ENCODE peak calls at places on chromosomes 11 and 22, in ten cellular contexts. S, Y, M, Q, I, N, V, A, T and H are unnamed samples.

GRCh38 chr11:105937331-105937730 is 84.7 kb downstream of the MSANTD4 start:
- DNase-seq in S (no peak), Y (no peak), M (no peak), Q (no peak), I (no peak), N (peak; percentile 23), V (peak; percentile 67), A (no peak), T (no peak), H (no peak)

GRCh38 chr22:49783926-49784629 is 43.6 kb downstream of the BRD1 start:
- DNase-seq in S (no peak), Y (no peak), M (no peak), Q (no peak), I (no peak), N (no peak), V (no peak), A (no peak), T (no peak), H (no peak)

GRCh38 chr11:73218106-73218829 is at the start of gene P2RY2:
- DNase-seq in S (peak; percentile 16), Y (peak; percentile 72), M (no peak), Q (peak; percentile 52), I (peak; percentile 94), N (peak; percentile 32), V (no peak), A (peak; percentile 34), T (peak; percentile 79), H (no peak)

GRCh38 chr11:2074266-2074825 is 64.8 kb downstream of the IGF2 start:
- DNase-seq in S (no peak), Y (peak; percentile 3), M (no peak), Q (no peak), I (no peak), N (no peak), V (no peak), A (no peak), T (no peak), H (no peak)

GRCh38 chr22:17105143-17106129 is 15.7 kb downstream of the TMEM121B start:
- DNase-seq in S (no peak), Y (no peak), M (no peak), Q (no peak), I (peak; percentile 59), N (no peak), V (no peak), A (no peak), T (no peak), H (no peak)

GRCh38 chr22:41290262-41291221 is 4.6 kb upstream of the RANGAP1 start:
- DNase-seq in S (no peak), Y (no peak), M (no peak), Q (no peak), I (no peak), N (no peak), V (peak; percentile 83), A (no peak), T (peak; percentile 29), H (no peak)

GRCh38 chr11:33775832-33776231 is 1.5 kb upstream of the FBXO3 start:
- DNase-seq in S (no peak), Y (no peak), M (no peak), Q (no peak), I (no peak), N (no peak), V (peak; percentile 65), A (no peak), T (no peak), H (no peak)

GRCh38 chr22:48517039-48518030 is 1310.3 kb downstream of the BRD1 start:
- DNase-seq in S (no peak), Y (no peak), M (no peak), Q (no peak), I (no peak), N (no peak), V (no peak), A (peak; percentile 60), T (peak; percentile 29), H (no peak)

GRCh38 chr11:34823197-34823596 is 93.0 kb downstream of the APIP start:
- DNase-seq in S (no peak), Y (no peak), M (no peak), Q (no peak), I (no peak), N (no peak), V (no peak), A (no peak), T (no peak), H (no peak)

GRCh38 chr11:67373916-67374570 is 645 bp upstream of the CLCF1 start:
- DNase-seq in S (no peak), Y (peak; percentile 75), M (no peak), Q (no peak), I (peak; percentile 90), N (peak; percentile 93), V (peak; percentile 96), A (no peak), T (peak; percentile 91), H (no peak)

GRCh38 chr11:6320411-6321207 is at the start of gene CAVIN3:
- DNase-seq in S (no peak), Y (no peak), M (no peak), Q (peak; percentile 88), I (peak; percentile 93), N (peak; percentile 48), V (peak; percentile 85), A (peak; percentile 18), T (peak; percentile 79), H (no peak)

GRCh38 chr11:70952171-70952570 is 300.2 kb downstream of the SHANK2 start:
- DNase-seq in S (no peak), Y (no peak), M (no peak), Q (no peak), I (no peak), N (no peak), V (no peak), A (no peak), T (no peak), H (no peak)

GRCh38 chr11:63015521-63016215 is at the start of gene SLC22A8:
- DNase-seq in S (no peak), Y (no peak), M (no peak), Q (no peak), I (no peak), N (no peak), V (no peak), A (no peak), T (no peak), H (no peak)